ENCODE peak calls at places on chromosomes 1 and 21, in four cellular contexts. O is SK-N-SH, N is GM12891, J is GM12878. L is an unnamed sample.

GRCh38 chr1:111290640-111291039 is at the start of gene CHIA:
- DNase-seq in N (no peak), O (no peak), J (no peak), L (no peak)

GRCh38 chr1:36323636-36324321 is at the start of gene EVA1B:
- DNase-seq in J (no peak), N (peak), O (peak), L (peak)

GRCh38 chr1:196152086-196152485 is 456.2 kb downstream of the KCNT2 start:
- DNase-seq in J (no peak), N (no peak), O (no peak), L (no peak)

GRCh38 chr1:156550346-156550745 is 22.0 kb downstream of the IQGAP3 start:
- DNase-seq in O (no peak), N (no peak), J (no peak), L (no peak)

GRCh38 chr1:17611991-17612390 is 72.5 kb downstream of the ARHGEF10L start:
- DNase-seq in O (no peak), N (no peak), J (no peak), L (no peak)

GRCh38 chr1:248884632-248885295 is 21.3 kb upstream of the PGBD2 start:
- DNase-seq in N (no peak), J (no peak), O (no peak), L (no peak)

GRCh38 chr1:111201275-111202090 is 1.0 kb upstream of the DENND2D start:
- DNase-seq in O (peak), J (no peak), N (no peak), L (no peak)

GRCh38 chr1:172895050-172895460 is 155.7 kb downstream of the TNFSF18 start:
- DNase-seq in N (peak), J (no peak), O (no peak), L (no peak)

GRCh38 chr21:43355196-43355924 is 71.6 kb downstream of the SIK1 start:
- DNase-seq in J (no peak), N (no peak), O (no peak), L (no peak)

GRCh38 chr1:41641941-41642527 is 157.6 kb upstream of the EDN2 start:
- DNase-seq in N (no peak), J (no peak), O (no peak), L (no peak)

GRCh38 chr1:9529190-9529589 is 10.1 kb upstream of the SLC25A33 start:
- DNase-seq in N (peak), J (no peak), O (no peak), L (peak)

GRCh38 chr1:53249706-53250105 is 11.4 kb upstream of the MAGOH start:
- DNase-seq in O (no peak), J (no peak), N (no peak), L (no peak)

GRCh38 chr1:229023651-229024295 is 247.1 kb upstream of the RAB4A start:
- DNase-seq in J (no peak), N (no peak), O (no peak), L (no peak)

GRCh38 chr1:50527249-50527986 is 104.2 kb upstream of the DMRTA2 start:
- DNase-seq in O (no peak), N (no peak), J (peak), L (no peak)

GRCh38 chr1:71417421-71417820 is 336.6 kb upstream of the ZRANB2 start:
- DNase-seq in N (no peak), O (no peak), J (no peak), L (no peak)

GRCh38 chr1:155004352-155005075 is 1.9 kb downstream of the ZBTB7B start:
- DNase-seq in J (no peak), N (no peak), O (no peak), L (no peak)

GRCh38 chr1:76807543-76808260 is 59.6 kb upstream of the ST6GALNAC5 start:
- DNase-seq in O (no peak), N (no peak), J (no peak), L (no peak)

GRCh38 chr1:215507119-215507518 is 60.0 kb upstream of the KCTD3 start:
- DNase-seq in O (no peak), N (no peak), J (no peak), L (no peak)

GRCh38 chr1:40530735-40531380 is 579 bp upstream of the ZNF684 start:
- DNase-seq in J (no peak), O (peak), N (no peak), L (no peak)

GRCh38 chr1:95916616-95917015 is 682.6 kb downstream of the RWDD3 start:
- DNase-seq in J (no peak), O (no peak), N (no peak), L (no peak)
- TF ChIP-seq TAF1 in J (no peak), O (no peak), N (no peak), L (no peak)

DNA sequence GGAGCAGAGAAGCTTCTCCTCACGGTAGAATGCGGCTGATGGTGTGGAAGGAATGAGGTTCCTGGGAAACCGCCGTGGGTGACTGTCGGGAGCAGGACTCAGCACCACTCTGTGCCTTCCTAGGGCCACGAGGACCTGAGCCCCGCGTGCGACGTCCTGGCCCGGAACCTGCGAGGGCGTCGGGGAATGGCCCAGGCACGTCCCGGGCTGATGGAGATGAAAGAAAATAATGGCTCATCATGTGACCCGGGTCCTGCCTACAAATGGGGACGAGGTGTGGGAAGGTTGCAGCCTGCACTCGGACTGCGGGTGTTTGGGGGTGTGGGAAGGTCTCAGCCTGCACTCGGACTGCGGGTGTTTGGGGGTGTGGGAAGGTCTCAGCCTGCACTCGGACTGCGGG is 25.1 kb upstream of the TTLL10 start:
- DNase-seq in O (no peak), J (no peak), N (no peak), L (no peak)
- TF ChIP-seq TAF1 in O (no peak), J (no peak), N (no peak), L (no peak)

GRCh38 chr1:75724472-75725022 is at the start of gene ACADM:
- DNase-seq in O (peak), J (peak), N (peak), L (peak)

GRCh38 chr1:75723989-75724471 is 479 bp upstream of the ACADM start:
- DNase-seq in J (no peak), N (no peak), O (peak), L (peak)

GRCh38 chr1:75727571-75727970 is 3.1 kb downstream of the ACADM start:
- DNase-seq in O (no peak), J (no peak), N (no peak), L (no peak)

GRCh38 chr1:75725256-75725655 is 747 bp downstream of the ACADM start:
- DNase-seq in N (no peak), O (no peak), J (no peak), L (no peak)

DNA sequence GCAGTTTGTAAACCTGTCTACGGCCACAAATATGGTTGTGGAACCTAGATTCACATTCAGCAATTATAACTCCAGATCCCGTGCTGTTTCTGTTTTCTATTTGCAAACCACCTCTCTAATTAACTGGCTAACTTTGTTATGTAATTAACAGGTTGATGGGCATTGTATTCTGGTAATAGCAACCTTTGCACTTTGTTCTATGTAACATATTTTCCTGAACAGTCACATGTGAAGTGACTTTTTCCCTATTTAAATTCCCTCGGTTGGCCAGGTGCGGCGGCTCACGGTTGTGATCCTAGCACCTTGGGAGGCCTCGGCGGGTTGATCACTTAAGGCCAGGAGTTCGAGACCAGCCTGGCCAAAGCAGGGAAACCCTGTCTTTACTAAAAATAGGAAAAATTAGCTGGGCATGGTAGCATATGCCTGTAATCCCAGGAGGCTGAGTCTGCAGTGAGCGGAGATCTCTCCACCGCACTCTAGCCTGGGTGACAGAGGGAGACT is 1.4 kb downstream of the ACADM start:
- DNase-seq in O (no peak), N (no peak), J (no peak), L (no peak)
- TF ChIP-seq TAF1 in O (no peak), N (no peak), J (no peak), L (no peak)

GRCh38 chr1:235866913-235867850 is 476 bp upstream of the LYST start:
- DNase-seq in O (peak), J (peak), N (peak), L (peak)
- TF ChIP-seq TAF1 in O (peak), J (peak), N (peak), L (no peak)

GRCh38 chr21:15034126-15034848 is 30.5 kb downstream of the NRIP1 start:
- DNase-seq in O (no peak), J (no peak), N (no peak), L (no peak)
- TF ChIP-seq TAF1 in O (no peak), J (no peak), N (no peak), L (no peak)

GRCh38 chr1:21217812-21218596 is 41.3 kb upstream of the EIF4G3 start:
- DNase-seq in N (peak), J (no peak), O (peak), L (no peak)
- TF ChIP-seq TAF1 in N (no peak), J (no peak), O (no peak), L (no peak)

GRCh38 chr1:15848929-15849774 is 1.6 kb downstream of the SPEN start:
- DNase-seq in O (peak), N (no peak), J (no peak), L (no peak)

GRCh38 chr1:15848143-15848928 is 829 bp downstream of the SPEN start:
- DNase-seq in N (no peak), J (no peak), O (peak), L (no peak)

GRCh38 chr1:15851251-15852035 is 3.9 kb downstream of the SPEN start:
- DNase-seq in O (no peak), N (no peak), J (no peak), L (no peak)

GRCh38 chr1:15850450-15851079 is 3.1 kb downstream of the SPEN start:
- DNase-seq in N (no peak), O (no peak), J (no peak), L (no peak)

GRCh38 chr1:15849775-15850449 is 2.4 kb downstream of the SPEN start:
- DNase-seq in N (no peak), J (no peak), O (peak), L (no peak)
- TF ChIP-seq TAF1 in N (no peak), J (peak), O (peak), L (peak)

GRCh38 chr21:16377857-16378256 is 648.1 kb downstream of the USP25 start:
- DNase-seq in N (no peak), J (no peak), O (no peak), L (no peak)
- TF ChIP-seq TAF1 in N (no peak), J (no peak), O (no peak), L (no peak)

GRCh38 chr1:225811622-225812487 is 1.9 kb downstream of the EPHX1 start:
- DNase-seq in N (no peak), O (no peak), J (no peak), L (no peak)
- TF ChIP-seq TAF1 in N (no peak), O (no peak), J (no peak), L (no peak)

L was measured in GM12892.